ENCODE peak calls at places on chromosome 14, in five cellular contexts. D, Y, G, X and S are unnamed samples.

GRCh38 chr14:31692376-31692781 is 131.2 kb downstream of the NUBPL start:
- DNase-seq in D (no peak), Y (no peak), G (no peak), X (no peak), S (peak)

GRCh38 chr14:21748869-21749303 is 75.3 kb upstream of the OR4E1 start:
- DNase-seq in D (peak), Y (no peak), G (peak), X (peak), S (no peak)

GRCh38 chr14:71384007-71384605 is 476.8 kb downstream of the PCNX1 start:
- DNase-seq in D (no peak), Y (no peak), G (peak), X (no peak), S (no peak)

GRCh38 chr14:94122438-94122837 is 7.0 kb downstream of the IFI27L2 start:
- DNase-seq in D (no peak), Y (no peak), G (no peak), X (no peak), S (no peak)

GRCh38 chr14:78508023-78508422 is 337.9 kb downstream of the NRXN3 start:
- DNase-seq in D (no peak), Y (no peak), G (no peak), X (no peak), S (no peak)

GRCh38 chr14:101604935-101605767 is 43.9 kb downstream of the DIO3 start:
- DNase-seq in D (no peak), Y (no peak), G (no peak), X (no peak), S (no peak)

GRCh38 chr14:94676495-94677238 is 64.5 kb downstream of the SERPINA3 start:
- DNase-seq in D (no peak), Y (no peak), G (no peak), X (no peak), S (no peak)

GRCh38 chr14:92310776-92311375 is 12.1 kb upstream of the SLC24A4 start:
- DNase-seq in D (no peak), Y (no peak), G (no peak), X (no peak), S (no peak)

GRCh38 chr14:104681689-104682074 is 7.7 kb upstream of the INF2 start:
- DNase-seq in D (peak), Y (peak), G (peak), X (peak), S (peak)

GRCh38 chr14:100790785-100791667 is 34.9 kb upstream of the MEG3 start:
- DNase-seq in D (no peak), Y (no peak), G (no peak), X (no peak), S (peak)

GRCh38 chr14:29227631-29228030 is 461.0 kb downstream of the FOXG1 start:
- DNase-seq in D (no peak), Y (no peak), G (no peak), X (no peak), S (no peak)

GRCh38 chr14:58078068-58078467 is 73.9 kb downstream of the ARMH4 start:
- DNase-seq in D (no peak), Y (no peak), G (no peak), X (no peak), S (peak)

GRCh38 chr14:35355981-35356839 is 48.3 kb downstream of the NFKBIA start:
- DNase-seq in D (peak), Y (no peak), G (no peak), X (no peak), S (no peak)

GRCh38 chr14:66752109-66752508 is 244.2 kb downstream of the GPHN start:
- DNase-seq in D (no peak), Y (no peak), G (no peak), X (no peak), S (no peak)

GRCh38 chr14:99389171-99389826 is 91.4 kb downstream of the SETD3 start:
- DNase-seq in D (peak), Y (no peak), G (peak), X (no peak), S (no peak)

GRCh38 chr14:51554339-51554920 is 97.3 kb upstream of the FRMD6 start:
- DNase-seq in D (no peak), Y (no peak), G (no peak), X (no peak), S (peak)

GRCh38 chr14:51552275-51552674 is 99.4 kb upstream of the FRMD6 start:
- DNase-seq in D (no peak), Y (no peak), G (no peak), X (no peak), S (no peak)

GRCh38 chr14:51552768-51553426 is 98.8 kb upstream of the FRMD6 start:
- DNase-seq in D (peak), Y (no peak), G (peak), X (no peak), S (no peak)

GRCh38 chr14:51554953-51555352 is 96.8 kb upstream of the FRMD6 start:
- DNase-seq in D (no peak), Y (no peak), G (no peak), X (no peak), S (peak)
- H3K4me3 ChIP-seq in D (no peak), Y (no peak), G (no peak), X (no peak), S (no peak)

GRCh38 chr14:24535737-24536136 is 27.7 kb upstream of the CMA1 start:
- DNase-seq in D (peak), Y (no peak), G (peak), X (no peak), S (no peak)
- H3K4me3 ChIP-seq in D (no peak), Y (no peak), G (no peak), X (no peak), S (no peak)

GRCh38 chr14:47917344-47917954 is 242.0 kb upstream of the MDGA2 start:
- DNase-seq in D (peak), Y (no peak), G (peak), X (no peak), S (no peak)

GRCh38 chr14:47919994-47920393 is 244.6 kb upstream of the MDGA2 start:
- DNase-seq in D (no peak), Y (no peak), G (no peak), X (no peak), S (no peak)

GRCh38 chr14:47919334-47919846 is 244.0 kb upstream of the MDGA2 start:
- DNase-seq in D (no peak), Y (no peak), G (no peak), X (no peak), S (no peak)

DNA sequence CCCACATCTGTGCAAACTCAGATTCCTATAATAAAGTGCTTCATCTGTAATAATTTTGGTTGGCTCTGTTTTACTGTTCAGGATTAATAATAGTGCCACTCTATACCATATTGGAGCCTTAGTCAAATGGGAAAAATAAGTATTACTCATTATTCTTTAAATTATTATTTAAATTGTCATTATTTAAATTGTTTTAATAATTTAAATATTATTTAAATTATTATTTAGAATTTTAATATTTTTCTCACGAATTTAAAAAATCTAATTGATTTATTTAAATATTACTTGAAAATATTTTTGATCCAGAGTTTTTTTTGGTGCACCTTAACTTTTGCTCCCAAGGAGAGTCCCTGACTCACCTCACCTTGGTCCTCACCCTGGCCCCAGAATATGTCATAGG is 245.7 kb upstream of the MDGA2 start:
- DNase-seq in D (no peak), Y (no peak), G (no peak), X (no peak), S (no peak)
- H3K4me3 ChIP-seq in D (no peak), Y (no peak), G (no peak), X (no peak), S (no peak)

DNA sequence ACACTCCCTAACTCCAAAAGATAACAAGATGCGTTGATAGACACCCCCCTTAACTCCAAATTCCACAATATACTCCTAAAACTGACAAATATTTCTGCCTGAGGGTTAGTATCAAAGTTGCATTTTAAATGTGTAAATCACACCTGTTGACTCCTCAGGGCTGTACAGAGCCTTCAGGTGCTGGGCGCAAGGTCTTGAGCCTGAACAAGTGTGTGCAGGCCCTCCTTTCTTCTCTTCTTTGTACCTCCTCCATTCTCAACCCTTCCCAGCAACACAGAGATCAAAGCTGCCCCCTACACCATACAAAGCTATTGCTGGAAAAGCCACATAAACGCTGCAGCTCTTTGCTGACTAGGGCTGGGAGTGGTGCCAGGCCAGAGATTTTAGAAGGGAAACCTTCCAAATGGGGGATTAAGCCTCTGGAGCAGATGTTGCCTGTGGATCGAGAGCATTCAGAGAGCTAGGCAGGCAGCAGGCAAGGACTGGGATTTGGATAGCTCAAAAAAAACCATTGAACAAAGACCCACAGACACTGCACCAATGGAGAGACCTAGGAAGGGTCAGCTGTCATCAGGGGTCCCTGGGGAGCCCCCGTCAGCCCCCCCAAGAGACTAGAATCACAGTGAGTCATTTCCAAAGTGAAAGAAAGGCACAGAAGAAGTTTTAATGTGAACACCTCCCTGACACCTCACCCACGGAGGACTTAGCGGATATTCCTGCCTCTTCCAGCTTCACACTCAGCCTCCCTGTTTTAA is 18.3 kb upstream of the SUSD6 start:
- DNase-seq in D (no peak), Y (no peak), G (no peak), X (peak), S (peak)
- H3K4me3 ChIP-seq in D (no peak), Y (peak), G (no peak), X (peak), S (peak)

DNA sequence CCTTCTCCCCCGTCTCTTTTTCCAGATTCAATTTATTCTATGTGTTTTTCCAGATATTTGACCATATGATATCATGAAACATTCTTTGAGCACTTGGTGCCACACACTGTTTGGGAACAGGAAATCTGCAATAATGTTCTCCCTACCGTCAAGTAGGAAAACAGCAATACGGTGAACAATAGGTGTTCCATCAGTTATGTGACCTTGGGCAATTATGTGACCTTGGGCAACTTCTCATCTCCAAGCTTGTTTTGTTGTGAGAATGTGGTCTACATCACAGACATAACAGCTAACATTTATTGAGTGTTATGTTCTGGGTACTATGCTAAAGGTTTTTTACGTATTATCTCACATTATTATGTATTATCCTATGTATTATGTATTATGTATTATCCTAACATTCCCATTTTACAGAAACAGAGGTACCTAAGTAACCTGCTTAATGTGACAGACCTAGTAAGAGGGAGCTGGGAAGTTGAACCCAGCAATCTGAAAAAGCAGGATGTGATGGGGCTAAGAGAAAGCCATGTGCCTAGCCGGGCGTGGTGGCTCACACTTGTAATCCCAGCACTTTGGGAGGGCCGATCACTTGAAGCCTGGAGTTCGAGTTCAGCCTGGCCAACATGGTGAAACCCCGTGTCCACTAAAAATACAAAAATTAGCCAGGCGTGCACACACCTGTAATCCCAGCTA is 1.2 kb upstream of the NEK9 start:
- DNase-seq in D (peak), Y (no peak), G (no peak), X (no peak), S (no peak)
- H3K4me3 ChIP-seq in D (no peak), Y (peak), G (no peak), X (peak), S (peak)

GRCh38 chr14:69571449-69571878 is 3.2 kb downstream of the CCDC177 start:
- DNase-seq in D (no peak), Y (no peak), G (no peak), X (no peak), S (no peak)
- H3K4me3 ChIP-seq in D (no peak), Y (peak), G (no peak), X (peak), S (peak)

GRCh38 chr14:77271113-77271710 is at the start of gene NGB:
- DNase-seq in D (no peak), Y (no peak), G (no peak), X (no peak), S (no peak)

GRCh38 chr14:77268989-77269595 is 1.9 kb downstream of the NGB start:
- DNase-seq in D (no peak), Y (no peak), G (peak), X (no peak), S (no peak)

GRCh38 chr14:77272261-77272660 is 1.3 kb upstream of the NGB start:
- DNase-seq in D (no peak), Y (no peak), G (no peak), X (no peak), S (no peak)

GRCh38 chr14:77267937-77268699 is 2.9 kb downstream of the NGB start:
- DNase-seq in D (no peak), Y (no peak), G (no peak), X (no peak), S (no peak)

GRCh38 chr14:77270361-77271112 is 469 bp downstream of the NGB start:
- DNase-seq in D (no peak), Y (no peak), G (no peak), X (no peak), S (no peak)
- H3K4me3 ChIP-seq in D (no peak), Y (no peak), G (no peak), X (no peak), S (no peak)

DNA sequence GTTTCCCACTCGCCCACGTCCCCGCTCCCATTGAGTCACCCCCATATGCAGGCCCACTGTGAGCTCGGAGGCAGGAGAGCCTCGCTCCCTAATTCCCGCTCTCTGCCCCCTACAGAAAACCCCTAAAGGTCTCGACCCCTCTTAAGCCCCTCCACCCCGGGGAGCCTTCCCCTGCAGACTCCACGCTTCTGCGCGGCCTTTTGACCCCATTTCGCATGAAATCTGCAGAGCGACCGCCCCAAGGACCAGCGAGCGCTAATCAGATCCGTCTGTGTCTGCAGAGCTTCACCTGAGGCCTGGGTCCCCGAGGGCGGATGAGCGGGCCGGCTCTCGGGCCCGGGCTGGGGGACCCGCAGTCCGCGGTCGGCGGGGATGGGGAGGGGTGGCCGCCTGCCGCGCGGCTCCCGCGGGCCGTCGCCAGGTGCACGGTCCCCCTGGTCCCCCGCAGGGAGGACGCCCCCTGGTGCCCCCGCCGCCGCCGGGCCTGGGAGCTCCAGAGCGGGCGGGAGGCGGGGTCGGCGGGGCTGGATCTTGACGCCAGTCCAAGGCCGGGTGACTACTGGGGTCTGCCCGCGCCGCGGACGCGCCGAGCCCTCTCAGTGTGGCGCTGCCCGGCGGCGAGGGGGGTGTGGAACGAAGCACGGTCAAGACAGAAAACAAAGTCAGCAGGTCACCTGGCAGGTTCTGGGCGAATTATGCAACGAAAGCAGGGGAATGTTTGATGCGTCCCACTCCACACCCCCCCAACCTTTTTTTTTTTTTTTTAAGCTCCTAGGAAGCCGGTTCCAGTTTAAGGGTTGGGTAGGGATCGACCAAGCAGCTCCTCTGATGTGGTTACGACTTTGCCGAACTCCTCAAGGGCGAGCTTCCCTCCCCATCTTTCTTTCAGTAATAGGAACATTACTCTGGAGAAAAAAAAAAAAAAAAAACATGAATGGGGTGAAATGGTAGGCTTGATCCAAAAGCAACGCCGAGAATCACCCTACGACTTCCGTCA is 9.9 kb downstream of the BMP4 start:
- DNase-seq in D (no peak), Y (no peak), G (peak), X (no peak), S (no peak)
- H3K4me3 ChIP-seq in D (no peak), Y (peak), G (no peak), X (no peak), S (no peak)

GRCh38 chr14:64137657-64138290 is 156.4 kb downstream of the ESR2 start:
- DNase-seq in D (no peak), Y (no peak), G (peak), X (no peak), S (no peak)
- H3K4me3 ChIP-seq in D (no peak), Y (no peak), G (no peak), X (no peak), S (no peak)